ENCODE peak calls at places on chromosomes 5 and 9, in seven cellular contexts. M is K562, T is HCT116, P is GM12878, X is sigmoid colon, L is SK-N-SH, Z is transverse colon. G is an unnamed sample.

GRCh38 chr5:137575847-137576246 is 76.7 kb upstream of the SPOCK1 start:
- DNase-seq in T (no peak), M (no peak), Z (no peak), L (no peak), X (no peak), P (no peak), G (no peak)

GRCh38 chr5:112635276-112635675 is 102.4 kb upstream of the APC start:
- DNase-seq in Z (no peak), T (no peak), L (no peak), M (no peak), P (no peak), X (no peak), G (no peak)

GRCh38 chr5:65076251-65076869 is 307.6 kb downstream of the CWC27 start:
- DNase-seq in M (peak; percentile 89), P (no peak), L (no peak), T (peak; percentile 57), Z (peak; percentile 17), X (no peak), G (no peak)

GRCh38 chr9:88748566-88749238 is 213.7 kb downstream of the NXNL2 start:
- DNase-seq in M (no peak), Z (no peak), P (no peak), T (no peak), L (no peak), X (peak; percentile 85), G (no peak)

GRCh38 chr5:151670953-151671636 is 15.6 kb downstream of the SPARC start:
- DNase-seq in X (no peak), Z (no peak), P (no peak), M (no peak), L (no peak), T (no peak), G (no peak)

GRCh38 chr5:90479611-90480385 is 5.1 kb downstream of the POLR3G start:
- DNase-seq in Z (no peak), M (no peak), L (no peak), P (no peak), T (no peak), X (no peak), G (no peak)

GRCh38 chr5:57032151-57032551 is 80.2 kb upstream of the MIER3 start:
- DNase-seq in T (peak; percentile 70), X (no peak), L (no peak), M (no peak), Z (peak; percentile 74), P (no peak), G (no peak)

GRCh38 chr9:22238809-22239684 is 207.6 kb upstream of the DMRTA1 start:
- DNase-seq in X (no peak), L (no peak), Z (no peak), T (peak; percentile 37), P (no peak), M (no peak), G (no peak)

GRCh38 chr9:38713426-38713825 is 6.5 kb downstream of the FAM240B start:
- DNase-seq in Z (no peak), X (no peak), L (no peak), P (no peak), T (no peak), M (no peak), G (no peak)

GRCh38 chr9:71001780-71002386 is 119.5 kb downstream of the TRPM3 start:
- DNase-seq in T (peak; percentile 23), L (peak; percentile 3), Z (peak; percentile 28), P (no peak), M (peak; percentile 5), X (no peak), G (peak; percentile 29)

GRCh38 chr9:104879555-104880318 is 48.2 kb downstream of the ABCA1 start:
- DNase-seq in M (no peak), T (no peak), P (no peak), X (no peak), L (no peak), Z (no peak), G (no peak)

GRCh38 chr9:37953775-37954437 is 50.0 kb upstream of the SLC25A51 start:
- DNase-seq in Z (no peak), L (no peak), T (peak; percentile 87), P (peak; percentile 80), M (peak; percentile 81), X (no peak), G (no peak)

GRCh38 chr5:14342306-14342705 is 199.2 kb downstream of the TRIO start:
- DNase-seq in P (no peak), T (no peak), L (no peak), Z (no peak), X (no peak), M (no peak), G (no peak)

GRCh38 chr5:1810581-1811101 is 9.4 kb downstream of the NDUFS6 start:
- DNase-seq in X (no peak), Z (no peak), T (no peak), M (no peak), L (no peak), P (no peak), G (no peak)

GRCh38 chr9:93636172-93636661 is 59.8 kb downstream of the PHF2 start:
- DNase-seq in Z (no peak), P (no peak), L (no peak), X (peak; percentile 54), T (no peak), M (no peak), G (no peak)

GRCh38 chr5:84715087-84715486 is 330.4 kb upstream of the EDIL3 start:
- DNase-seq in X (no peak), P (no peak), M (no peak), T (no peak), L (no peak), Z (no peak), G (no peak)

GRCh38 chr5:103800728-103801127 is 238.1 kb upstream of the NUDT12 start:
- DNase-seq in T (no peak), M (no peak), X (no peak), L (no peak), Z (no peak), P (no peak), G (no peak)

GRCh38 chr9:137457406-137458193 is 1.5 kb downstream of the NSMF start:
- DNase-seq in X (no peak), M (no peak), Z (no peak), P (no peak), L (peak; percentile 24), T (no peak), G (no peak)

GRCh38 chr9:137458194-137459146 is 664 bp downstream of the NSMF start:
- DNase-seq in Z (peak; percentile 49), M (no peak), L (peak; percentile 84), P (no peak), T (no peak), X (peak; percentile 80), G (no peak)

GRCh38 chr9:137455361-137455991 is 3.7 kb downstream of the NSMF start:
- DNase-seq in T (no peak), X (peak; percentile 68), L (no peak), P (no peak), M (no peak), Z (no peak), G (no peak)

GRCh38 chr9:137456061-137456863 is 2.9 kb downstream of the NSMF start:
- DNase-seq in P (no peak), Z (no peak), X (no peak), L (no peak), M (no peak), T (no peak), G (no peak)

DNA sequence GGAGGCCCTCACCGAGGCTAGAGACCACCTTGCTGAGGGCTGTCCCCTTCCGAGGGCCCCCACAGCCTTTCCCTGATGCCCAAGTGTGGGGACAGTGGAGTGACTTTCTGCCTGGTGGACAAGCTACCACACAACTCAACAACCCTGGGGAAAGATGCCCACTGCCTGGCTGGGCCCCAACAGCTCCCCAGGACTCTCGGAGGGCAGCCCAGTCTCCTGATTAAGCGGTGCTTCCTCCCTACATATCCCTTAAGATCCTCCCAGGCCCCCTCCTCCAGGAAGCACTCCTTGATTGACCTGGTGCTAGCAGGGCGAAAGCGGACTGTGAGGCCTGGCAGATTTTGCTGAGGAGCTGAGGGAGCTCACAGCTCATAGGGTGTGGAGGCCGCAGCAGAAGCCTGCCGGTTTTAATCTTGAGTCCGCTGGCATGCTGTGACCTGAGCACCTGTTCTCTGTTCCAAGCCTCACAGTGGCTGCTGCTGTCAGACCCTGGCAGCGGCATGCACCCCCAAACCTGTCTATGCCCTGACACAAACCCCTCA is 2.2 kb downstream of the NSMF start:
- DNase-seq in M (no peak), P (no peak), L (no peak), T (no peak), Z (no peak), X (no peak), G (no peak)
- H3K4me1 ChIP-seq in M (peaks cover 22% of the 10 kb centered on the region), P (peaks cover 27% of the 10 kb centered on the region), L (peaks cover 51% of the 10 kb centered on the region), T (peaks cover 68% of the 10 kb centered on the region), Z (peaks cover 33% of the 10 kb centered on the region), X (peaks cover 39% of the 10 kb centered on the region), G (peaks cover 12% of the 10 kb centered on the region)

DNA sequence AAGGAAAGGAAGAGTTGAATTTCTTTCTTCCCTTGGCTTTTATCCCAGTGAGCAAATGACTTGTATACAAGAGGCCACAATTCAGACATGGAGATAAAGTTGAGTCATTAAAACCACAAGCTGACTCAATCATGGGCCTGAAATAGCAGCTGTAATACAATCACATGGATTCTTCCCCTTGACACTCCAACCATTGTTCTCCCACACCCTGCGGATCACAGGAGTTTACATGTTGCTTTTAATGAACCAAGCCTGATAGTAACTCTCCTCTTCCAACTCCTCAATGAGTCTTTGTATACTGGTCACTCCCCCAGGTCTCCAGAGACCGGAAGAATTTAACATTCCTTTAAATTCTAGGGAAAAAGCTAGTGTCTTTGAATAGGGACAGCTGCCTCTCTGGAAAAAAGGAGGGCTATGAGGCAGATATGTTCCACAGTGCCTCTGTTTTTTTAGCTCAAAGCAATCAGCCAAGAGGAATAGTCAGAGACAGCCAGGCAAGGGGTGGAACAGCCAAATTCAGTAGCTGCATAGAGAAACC is 32.4 kb downstream of the PCDHGC5 start:
- DNase-seq in T (peak; percentile 98), P (no peak), Z (peak; percentile 51), L (no peak), X (no peak), M (peak; percentile 36), G (no peak)
- TF ChIP-seq POLR2AphosphoS5 in T (peak; percentile 69), P (no peak), Z (peak; percentile 53), L (peak; percentile 94), X (peak; percentile 40), M (no peak), G (peak; percentile 34)

GRCh38 chr9:113563856-113564514 is 100.5 kb downstream of the RGS3 start:
- DNase-seq in T (no peak), M (no peak), L (no peak), P (no peak), Z (no peak), X (peak; percentile 48), G (no peak)

GRCh38 chr9:113562653-113563381 is 99.3 kb downstream of the RGS3 start:
- DNase-seq in L (no peak), M (no peak), P (no peak), T (no peak), Z (no peak), X (peak; percentile 52), G (no peak)

GRCh38 chr9:113566712-113567071 is 103.2 kb downstream of the RGS3 start:
- DNase-seq in Z (no peak), M (no peak), T (no peak), L (peak; percentile 52), X (peak; percentile 73), P (no peak), G (no peak)

GRCh38 chr9:113566011-113566711 is 102.6 kb downstream of the RGS3 start:
- DNase-seq in Z (no peak), X (peak; percentile 64), P (no peak), M (no peak), T (no peak), L (no peak), G (no peak)

GRCh38 chr9:113564804-113565237 is 101.3 kb downstream of the RGS3 start:
- DNase-seq in L (peak; percentile 69), T (no peak), Z (peak; percentile 82), X (peak; percentile 87), M (no peak), P (no peak), G (peak; percentile 61)
- H3K4me1 ChIP-seq in L (peaks cover 39% of the 10 kb centered on the region), T (peaks cover 24% of the 10 kb centered on the region), Z (peaks cover 39% of the 10 kb centered on the region), X (peaks cover 50% of the 10 kb centered on the region), M (peaks cover 11% of the 10 kb centered on the region), P (peaks cover 17% of the 10 kb centered on the region), G (peaks cover 18% of the 10 kb centered on the region)

GRCh38 chr9:127833555-127833954 is 20.9 kb downstream of the ENG start:
- DNase-seq in M (no peak), Z (no peak), P (no peak), X (no peak), T (no peak), L (no peak), G (no peak)
- TF ChIP-seq POLR2AphosphoS5 in M (no peak), Z (no peak), P (no peak), X (no peak), T (no peak), L (no peak), G (peak; percentile 21)

G was measured in prostate gland.